ENCODE peak calls at places on chromosomes 3 and 15, in seven cellular contexts. One of them, this sample, is unnamed.

GRCh38 chr15:51884517-51885236 is 55.2 kb downstream of the TMOD3 start:
- DNase-seq in WTC11: no peak
- DNase-seq in HEK293T: no peak
- DNase-seq in H1: no peak
- DNase-seq in HepG2: no peak
- DNase-seq in K562: no peak
- DNase-seq in GM12878: no peak
- DNase-seq in this sample: no peak

GRCh38 chr3:30768703-30769550 is 125.5 kb downstream of the GADL1 start:
- DNase-seq in HEK293T: peak
- DNase-seq in H1: peak
- DNase-seq in K562: peak
- DNase-seq in HepG2: peak
- DNase-seq in WTC11: peak
- DNase-seq in GM12878: no peak
- DNase-seq in this sample: peak

GRCh38 chr15:57589276-57590073 is 2.2 kb upstream of the MYZAP start:
- DNase-seq in WTC11: no peak
- DNase-seq in HEK293T: no peak
- DNase-seq in K562: no peak
- DNase-seq in HepG2: no peak
- DNase-seq in GM12878: no peak
- DNase-seq in H1: no peak
- DNase-seq in this sample: no peak

GRCh38 chr15:62691008-62691407 is 351.5 kb upstream of the TPM1 start:
- DNase-seq in HEK293T: no peak
- DNase-seq in GM12878: no peak
- DNase-seq in WTC11: no peak
- DNase-seq in HepG2: no peak
- DNase-seq in K562: no peak
- DNase-seq in H1: no peak
- DNase-seq in this sample: no peak

GRCh38 chr15:33152502-33153109 is 41.9 kb downstream of the FMN1 start:
- DNase-seq in HEK293T: no peak
- DNase-seq in WTC11: no peak
- DNase-seq in HepG2: no peak
- DNase-seq in K562: no peak
- DNase-seq in H1: no peak
- DNase-seq in GM12878: no peak
- DNase-seq in this sample: no peak

GRCh38 chr3:40337136-40338108 is 27.9 kb downstream of the EIF1B start:
- DNase-seq in HEK293T: no peak
- DNase-seq in WTC11: no peak
- DNase-seq in HepG2: no peak
- DNase-seq in H1: no peak
- DNase-seq in GM12878: no peak
- DNase-seq in K562: peak
- DNase-seq in this sample: no peak

GRCh38 chr15:35040339-35041255 is 44.5 kb downstream of the NANOGP8 start:
- DNase-seq in K562: no peak
- DNase-seq in H1: no peak
- DNase-seq in HepG2: no peak
- DNase-seq in HEK293T: no peak
- DNase-seq in WTC11: no peak
- DNase-seq in GM12878: no peak
- DNase-seq in this sample: no peak

GRCh38 chr3:62161306-62161705 is 212.0 kb downstream of the FEZF2 start:
- DNase-seq in H1: no peak
- DNase-seq in HepG2: no peak
- DNase-seq in WTC11: no peak
- DNase-seq in GM12878: no peak
- DNase-seq in HEK293T: no peak
- DNase-seq in K562: no peak
- DNase-seq in this sample: no peak

GRCh38 chr3:14405886-14406238 is 3.5 kb downstream of the SLC6A6 start:
- DNase-seq in WTC11: no peak
- DNase-seq in HEK293T: no peak
- DNase-seq in H1: no peak
- DNase-seq in K562: no peak
- DNase-seq in GM12878: no peak
- DNase-seq in HepG2: no peak
- DNase-seq in this sample: no peak

GRCh38 chr3:69659180-69659915 is 79.9 kb upstream of the MITF start:
- DNase-seq in H1: no peak
- DNase-seq in K562: no peak
- DNase-seq in GM12878: no peak
- DNase-seq in HepG2: no peak
- DNase-seq in HEK293T: no peak
- DNase-seq in WTC11: no peak
- DNase-seq in this sample: no peak

GRCh38 chr15:45499426-45499825 is 23.1 kb downstream of the SLC30A4 start:
- DNase-seq in H1: no peak
- DNase-seq in GM12878: no peak
- DNase-seq in HEK293T: no peak
- DNase-seq in WTC11: no peak
- DNase-seq in K562: no peak
- DNase-seq in HepG2: no peak
- DNase-seq in this sample: no peak

GRCh38 chr15:53296603-53297002 is 462.9 kb downstream of the WDR72 start:
- DNase-seq in H1: no peak
- DNase-seq in HEK293T: no peak
- DNase-seq in HepG2: peak
- DNase-seq in K562: no peak
- DNase-seq in WTC11: no peak
- DNase-seq in GM12878: no peak
- DNase-seq in this sample: no peak

GRCh38 chr15:72182673-72183072 is 14.9 kb downstream of the GRAMD2A start:
- DNase-seq in WTC11: no peak
- DNase-seq in HepG2: peak
- DNase-seq in H1: no peak
- DNase-seq in K562: no peak
- DNase-seq in GM12878: no peak
- DNase-seq in HEK293T: no peak
- DNase-seq in this sample: no peak

GRCh38 chr3:21752749-21753347 is 1.8 kb upstream of the ZNF385D start:
- DNase-seq in GM12878: no peak
- DNase-seq in HEK293T: peak
- DNase-seq in K562: no peak
- DNase-seq in H1: no peak
- DNase-seq in HepG2: peak
- DNase-seq in WTC11: no peak
- DNase-seq in this sample: no peak

GRCh38 chr3:113844622-113845222 is 6.1 kb downstream of the GRAMD1C start:
- DNase-seq in HepG2: peak
- DNase-seq in K562: no peak
- DNase-seq in HEK293T: peak
- DNase-seq in WTC11: no peak
- DNase-seq in H1: no peak
- DNase-seq in GM12878: no peak
- DNase-seq in this sample: no peak

GRCh38 chr3:182516597-182517336 is 276.5 kb upstream of the ATP11B start:
- DNase-seq in WTC11: no peak
- DNase-seq in HEK293T: no peak
- DNase-seq in K562: no peak
- DNase-seq in HepG2: no peak
- DNase-seq in GM12878: peak
- DNase-seq in H1: no peak
- DNase-seq in this sample: no peak

GRCh38 chr15:66628976-66629723 is 63.4 kb upstream of the LCTL start:
- DNase-seq in WTC11: no peak
- DNase-seq in K562: peak
- DNase-seq in HEK293T: no peak
- DNase-seq in GM12878: no peak
- DNase-seq in HepG2: no peak
- DNase-seq in H1: no peak
- DNase-seq in this sample: no peak

GRCh38 chr15:67101981-67102929 is 36.9 kb downstream of the SMAD3 start:
- DNase-seq in GM12878: peak
- DNase-seq in WTC11: no peak
- DNase-seq in HepG2: no peak
- DNase-seq in K562: no peak
- DNase-seq in HEK293T: no peak
- DNase-seq in H1: no peak
- DNase-seq in this sample: no peak

DNA sequence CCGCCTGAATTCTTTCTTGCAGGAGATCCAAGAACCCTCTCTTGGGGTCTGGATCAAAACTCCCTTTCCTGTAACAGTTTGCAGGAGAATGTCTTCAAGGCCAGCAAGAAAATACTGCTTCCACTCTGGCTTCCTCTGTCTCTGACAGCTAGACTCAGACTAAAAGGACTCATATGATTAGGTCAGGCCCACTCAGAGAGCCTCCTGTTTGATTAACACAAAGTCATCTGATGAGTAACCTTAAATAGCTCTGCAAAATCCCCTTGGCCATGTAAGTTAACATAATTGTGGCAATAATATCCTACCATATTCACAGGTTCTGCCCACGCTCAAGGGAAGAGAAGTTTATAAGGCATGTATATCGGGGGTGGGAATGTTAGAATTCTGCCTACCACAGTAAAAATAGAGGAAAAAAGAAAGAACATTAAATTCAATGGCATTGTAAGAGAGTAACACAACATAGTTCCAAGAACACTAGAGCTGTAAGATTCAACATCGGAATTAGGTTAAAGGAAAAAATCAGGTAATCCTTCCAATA is 20.6 kb upstream of the HHATL start:
- DNase-seq in H1: no peak
- DNase-seq in WTC11: no peak
- DNase-seq in K562: no peak
- DNase-seq in GM12878: no peak
- DNase-seq in HEK293T: no peak
- DNase-seq in HepG2: no peak
- DNase-seq in this sample: no peak
- TF ChIP-seq SP1 in H1: no peak
- TF ChIP-seq SP1 in WTC11: no peak
- TF ChIP-seq SP1 in K562: no peak
- TF ChIP-seq SP1 in GM12878: no peak
- TF ChIP-seq SP1 in HEK293T: no peak
- TF ChIP-seq SP1 in HepG2: no peak
- TF ChIP-seq SP1 in this sample: no peak

DNA sequence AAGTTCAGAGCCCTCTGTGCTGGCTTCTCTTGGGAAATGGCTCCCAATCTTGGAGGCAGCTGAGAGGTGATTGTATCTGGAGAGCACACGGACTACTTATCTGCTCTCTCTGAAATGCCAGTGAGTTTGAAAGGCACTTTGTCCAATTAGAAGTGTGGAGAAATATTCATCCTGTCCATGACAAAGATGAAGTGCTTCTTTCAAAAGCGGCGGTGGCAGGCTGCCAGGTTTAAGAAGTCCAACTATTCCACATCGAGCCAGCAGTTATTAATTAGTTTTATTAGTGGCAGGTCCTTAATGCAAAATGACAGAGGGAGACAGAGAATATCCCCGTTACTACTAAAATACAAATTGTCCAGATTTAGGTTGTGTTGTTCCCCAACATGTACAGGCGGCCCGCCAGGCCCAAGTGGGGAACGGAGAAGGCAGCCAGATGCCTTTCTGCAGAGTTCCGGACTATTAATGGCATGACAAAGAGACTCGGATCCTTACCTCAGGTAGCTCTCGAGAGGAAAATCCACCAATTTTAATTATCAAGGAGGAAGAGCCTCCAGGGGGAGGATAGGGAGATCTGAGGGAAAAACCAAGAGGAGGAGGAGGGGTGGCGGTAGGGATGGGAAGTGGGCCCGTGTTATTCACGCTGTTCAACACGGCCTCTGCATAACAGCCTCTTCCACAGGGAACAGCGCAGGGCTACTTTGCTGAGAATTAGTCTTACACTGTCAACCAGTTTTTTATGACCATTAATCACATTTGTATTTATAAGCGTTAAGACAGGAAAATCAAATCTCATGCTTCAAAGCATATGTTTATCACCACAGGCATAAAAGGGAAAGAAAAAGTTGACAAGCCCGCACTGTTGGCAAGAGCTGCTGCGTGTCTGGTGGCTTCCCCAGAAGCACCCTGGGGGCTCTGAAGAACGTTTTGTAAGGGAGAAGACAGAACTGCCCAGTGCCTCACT is 41.9 kb downstream of the RORA start:
- DNase-seq in GM12878: no peak
- DNase-seq in WTC11: no peak
- DNase-seq in K562: no peak
- DNase-seq in H1: no peak
- DNase-seq in HEK293T: no peak
- DNase-seq in HepG2: no peak
- DNase-seq in this sample: no peak
- TF ChIP-seq SP1 in GM12878: no peak
- TF ChIP-seq SP1 in WTC11: no peak
- TF ChIP-seq SP1 in K562: no peak
- TF ChIP-seq SP1 in H1: no peak
- TF ChIP-seq SP1 in HEK293T: no peak
- TF ChIP-seq SP1 in HepG2: no peak
- TF ChIP-seq SP1 in this sample: no peak

DNA sequence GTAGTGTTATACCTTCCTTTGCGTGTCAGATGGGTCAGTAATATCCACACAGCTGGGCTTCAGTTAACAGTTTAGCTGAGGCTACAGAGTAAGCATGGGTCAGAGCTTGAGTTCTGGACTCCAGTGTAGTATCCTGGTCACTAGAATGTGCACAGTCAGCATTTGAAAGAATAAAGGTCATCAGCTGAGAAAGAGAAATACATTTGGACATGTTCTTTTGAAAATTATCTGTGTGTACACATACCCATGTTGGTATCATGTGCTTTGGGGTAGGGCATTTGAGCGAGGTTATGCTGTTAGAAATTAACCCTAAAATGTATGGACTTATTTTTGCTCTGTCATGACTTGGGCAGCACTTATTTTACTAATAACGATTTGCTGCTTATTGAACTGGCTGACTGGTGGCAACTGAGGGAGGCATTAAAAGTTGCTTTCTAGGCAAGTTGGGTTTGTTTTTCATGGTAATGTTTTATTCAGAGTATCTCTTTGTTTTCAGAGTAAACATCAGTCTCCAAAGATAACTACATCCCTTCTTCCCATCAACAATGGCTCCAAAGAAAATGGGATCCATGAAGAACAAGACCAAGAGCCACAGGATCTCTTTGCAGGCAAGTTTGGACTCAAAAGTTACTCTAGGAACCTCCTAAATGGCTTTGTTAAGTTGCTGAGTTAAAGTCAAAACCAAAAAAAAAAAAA is 16.4 kb downstream of the SNX1 start:
- DNase-seq in WTC11: no peak
- DNase-seq in K562: no peak
- DNase-seq in GM12878: no peak
- DNase-seq in HepG2: peak
- DNase-seq in H1: no peak
- DNase-seq in HEK293T: no peak
- DNase-seq in this sample: no peak
- TF ChIP-seq SP1 in WTC11: no peak
- TF ChIP-seq SP1 in K562: no peak
- TF ChIP-seq SP1 in GM12878: no peak
- TF ChIP-seq SP1 in HepG2: no peak
- TF ChIP-seq SP1 in H1: no peak
- TF ChIP-seq SP1 in HEK293T: no peak
- TF ChIP-seq SP1 in this sample: no peak

GRCh38 chr3:186883686-186884058 is 41.2 kb downstream of the ADIPOQ start:
- DNase-seq in HEK293T: no peak
- DNase-seq in GM12878: no peak
- DNase-seq in HepG2: no peak
- DNase-seq in K562: no peak
- DNase-seq in WTC11: no peak
- DNase-seq in H1: no peak
- DNase-seq in this sample: no peak
- TF ChIP-seq SP1 in HEK293T: no peak
- TF ChIP-seq SP1 in GM12878: no peak
- TF ChIP-seq SP1 in HepG2: no peak
- TF ChIP-seq SP1 in K562: no peak
- TF ChIP-seq SP1 in WTC11: no peak
- TF ChIP-seq SP1 in H1: no peak
- TF ChIP-seq SP1 in this sample: no peak

This sample was measured in HCT116.